ENCODE peak calls at places on chromosomes 5 and 9, in four cellular contexts. One of them, this sample, is unnamed.

GRCh38 chr9:91302831-91303230 is 58.9 kb downstream of the AUH start:
- DNase-seq in K562: no peak
- DNase-seq in GM12878: no peak
- DNase-seq in H1: no peak
- DNase-seq in this sample: peak

GRCh38 chr5:138111937-138112336 is 27.3 kb downstream of the NME5 start:
- DNase-seq in K562: no peak
- DNase-seq in GM12878: no peak
- DNase-seq in H1: no peak
- DNase-seq in this sample: no peak

GRCh38 chr5:111461261-111461671 is 51.1 kb downstream of the STARD4 start:
- DNase-seq in K562: peak
- DNase-seq in GM12878: no peak
- DNase-seq in H1: peak
- DNase-seq in this sample: no peak

GRCh38 chr5:104843822-104844221 is 1281.2 kb upstream of the NUDT12 start:
- DNase-seq in K562: peak
- DNase-seq in GM12878: no peak
- DNase-seq in H1: no peak
- DNase-seq in this sample: no peak

GRCh38 chr5:173498286-173498685 is 118.2 kb downstream of the BOD1 start:
- DNase-seq in K562: no peak
- DNase-seq in GM12878: no peak
- DNase-seq in H1: no peak
- DNase-seq in this sample: no peak

GRCh38 chr9:18568969-18569368 is 95.0 kb downstream of the ADAMTSL1 start:
- DNase-seq in K562: no peak
- DNase-seq in GM12878: no peak
- DNase-seq in H1: no peak
- DNase-seq in this sample: no peak

GRCh38 chr9:134624827-134625181 is 16.8 kb upstream of the COL5A1 start:
- DNase-seq in K562: no peak
- DNase-seq in GM12878: no peak
- DNase-seq in H1: no peak
- DNase-seq in this sample: no peak

GRCh38 chr5:148957591-148958202 is 105.2 kb downstream of the SH3TC2 start:
- DNase-seq in K562: peak
- DNase-seq in GM12878: no peak
- DNase-seq in H1: no peak
- DNase-seq in this sample: peak

GRCh38 chr5:6377121-6377520 is 1.2 kb downstream of the MED10 start:
- DNase-seq in K562: no peak
- DNase-seq in GM12878: no peak
- DNase-seq in H1: no peak
- DNase-seq in this sample: no peak

DNA sequence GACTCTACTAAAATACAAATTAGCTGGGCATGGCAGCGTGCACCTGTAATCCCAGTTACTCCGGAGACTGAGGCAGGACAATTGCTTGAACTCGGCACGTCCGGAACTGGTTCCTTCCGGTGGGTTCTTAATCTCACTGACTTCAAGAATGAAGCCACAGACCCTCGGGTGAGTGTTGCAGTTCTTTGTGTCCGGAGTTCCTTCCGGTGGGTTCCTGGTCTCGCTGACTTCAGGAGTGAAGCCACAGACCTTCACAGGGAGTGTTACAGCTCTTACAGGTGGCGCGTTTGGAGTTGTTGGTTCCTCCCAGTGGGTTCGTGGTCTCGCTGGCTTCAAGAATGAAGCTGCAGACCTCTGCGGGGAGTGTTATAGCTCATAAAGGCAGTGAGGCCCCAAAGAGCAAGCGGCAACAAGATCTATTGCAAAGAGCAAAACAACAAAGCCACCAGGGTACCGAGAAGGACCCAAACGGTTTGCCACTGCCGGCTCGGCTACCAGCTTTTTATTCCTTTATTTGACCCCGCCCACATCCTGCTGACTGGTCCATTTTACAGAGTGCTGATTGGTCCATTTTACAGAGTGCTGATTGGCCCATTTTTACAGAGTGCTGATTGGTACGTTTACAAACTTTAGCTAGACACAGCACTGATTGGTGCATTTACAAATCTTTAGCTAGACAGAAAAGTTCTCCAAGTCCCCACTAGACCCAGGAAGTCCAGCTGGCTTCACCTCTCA is 28.6 kb upstream of the SLC6A19 start:
- DNase-seq in K562: peak
- DNase-seq in GM12878: no peak
- DNase-seq in H1: no peak
- DNase-seq in this sample: no peak
- TF ChIP-seq ATF2 in K562: no peak
- TF ChIP-seq ATF2 in GM12878: no peak
- TF ChIP-seq ATF2 in H1: no peak
- TF ChIP-seq ATF2 in this sample: no peak

GRCh38 chr9:128275198-128276007 is at the start of gene GOLGA2:
- DNase-seq in K562: peak
- DNase-seq in GM12878: no peak
- DNase-seq in H1: no peak
- DNase-seq in this sample: peak
- TF ChIP-seq SP1 in K562: no peak
- TF ChIP-seq SP1 in GM12878: no peak
- TF ChIP-seq SP1 in H1: no peak
- TF ChIP-seq SP1 in this sample: no peak

GRCh38 chr5:98769256-98770157 is 4.0 kb upstream of the RGMB start:
- DNase-seq in K562: no peak
- DNase-seq in GM12878: no peak
- DNase-seq in H1: no peak
- DNase-seq in this sample: no peak

GRCh38 chr5:98770158-98770910 is 3.1 kb upstream of the RGMB start:
- DNase-seq in K562: no peak
- DNase-seq in GM12878: no peak
- DNase-seq in H1: no peak
- DNase-seq in this sample: peak

GRCh38 chr5:98772415-98773213 is 849 bp upstream of the RGMB start:
- DNase-seq in K562: no peak
- DNase-seq in GM12878: no peak
- DNase-seq in H1: peak
- DNase-seq in this sample: peak

GRCh38 chr5:98771389-98772109 is 1.9 kb upstream of the RGMB start:
- DNase-seq in K562: peak
- DNase-seq in GM12878: peak
- DNase-seq in H1: no peak
- DNase-seq in this sample: peak

DNA sequence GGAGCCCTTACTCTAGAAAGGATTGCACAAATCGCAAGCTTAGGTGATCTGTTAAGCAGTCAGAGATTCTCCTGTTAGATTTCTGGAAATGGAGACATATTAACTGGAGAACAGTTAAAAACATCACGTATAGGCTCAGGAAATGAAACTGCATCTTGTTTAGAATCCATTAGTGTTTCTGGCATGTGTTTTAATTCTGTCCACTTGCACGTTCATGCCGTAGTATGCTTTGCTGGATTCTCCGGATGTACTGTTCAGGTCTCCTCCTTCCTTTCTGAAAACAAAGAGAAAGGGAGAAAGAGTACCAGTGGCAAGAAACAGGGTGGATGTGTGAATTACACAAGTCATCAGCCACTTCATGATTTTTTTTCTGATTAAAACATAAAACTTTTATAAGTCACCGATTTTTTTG is 2.5 kb upstream of the RGMB start:
- DNase-seq in K562: no peak
- DNase-seq in GM12878: no peak
- DNase-seq in H1: no peak
- DNase-seq in this sample: no peak
- TF ChIP-seq CEBPB in K562: no peak
- TF ChIP-seq CEBPB in GM12878: no peak
- TF ChIP-seq CEBPB in H1: no peak
- TF ChIP-seq CEBPB in this sample: no peak

GRCh38 chr5:53178830-53179229 is 69.3 kb upstream of the MOCS2 start:
- DNase-seq in K562: no peak
- DNase-seq in GM12878: no peak
- DNase-seq in H1: no peak
- DNase-seq in this sample: no peak
- TF ChIP-seq ATF2 in K562: no peak
- TF ChIP-seq ATF2 in GM12878: no peak
- TF ChIP-seq ATF2 in H1: no peak
- TF ChIP-seq ATF2 in this sample: no peak

This sample was measured in HepG2.